ENCODE peak calls at places on chromosomes 7 and 10, in nine cellular contexts. One of them, this sample, is unnamed.

GRCh38 chr7:139570119-139570518 is 46.6 kb downstream of the CLEC2L start:
- DNase-seq in psoas muscle: no peak
- DNase-seq in GM03348: peak
- DNase-seq in hippocampal formation: peak
- DNase-seq in NCI-H345: no peak
- DNase-seq in HT1080: no peak
- DNase-seq in amniotic stem cell: no peak
- DNase-seq in kidney tubule cell: no peak
- DNase-seq in AG20443: peak
- DNase-seq in this sample: no peak

GRCh38 chr7:116443101-116443523 is 56.4 kb upstream of the CAV2 start:
- DNase-seq in psoas muscle: no peak
- DNase-seq in GM03348: peak
- DNase-seq in hippocampal formation: no peak
- DNase-seq in NCI-H345: no peak
- DNase-seq in HT1080: peak
- DNase-seq in amniotic stem cell: peak
- DNase-seq in kidney tubule cell: peak
- DNase-seq in AG20443: peak
- DNase-seq in this sample: no peak

GRCh38 chr7:151756076-151756731 is 120.7 kb downstream of the PRKAG2 start:
- DNase-seq in psoas muscle: no peak
- DNase-seq in GM03348: peak
- DNase-seq in hippocampal formation: no peak
- DNase-seq in NCI-H345: no peak
- DNase-seq in HT1080: peak
- DNase-seq in amniotic stem cell: no peak
- DNase-seq in kidney tubule cell: peak
- DNase-seq in AG20443: peak
- DNase-seq in this sample: no peak

GRCh38 chr7:96686305-96686704 is 23.3 kb downstream of the SEM1 start:
- DNase-seq in psoas muscle: no peak
- DNase-seq in GM03348: peak
- DNase-seq in hippocampal formation: no peak
- DNase-seq in NCI-H345: no peak
- DNase-seq in HT1080: no peak
- DNase-seq in amniotic stem cell: no peak
- DNase-seq in kidney tubule cell: no peak
- DNase-seq in AG20443: no peak
- DNase-seq in this sample: no peak

GRCh38 chr10:15719062-15719898 is 442 bp downstream of the ITGA8 start:
- DNase-seq in psoas muscle: no peak
- DNase-seq in GM03348: no peak
- DNase-seq in hippocampal formation: no peak
- DNase-seq in NCI-H345: no peak
- DNase-seq in HT1080: no peak
- DNase-seq in amniotic stem cell: peak
- DNase-seq in kidney tubule cell: no peak
- DNase-seq in AG20443: peak
- DNase-seq in this sample: no peak

GRCh38 chr10:6037975-6038624 is 24.1 kb downstream of the IL2RA start:
- DNase-seq in psoas muscle: no peak
- DNase-seq in GM03348: no peak
- DNase-seq in hippocampal formation: no peak
- DNase-seq in NCI-H345: no peak
- DNase-seq in HT1080: no peak
- DNase-seq in amniotic stem cell: no peak
- DNase-seq in kidney tubule cell: no peak
- DNase-seq in AG20443: no peak
- DNase-seq in this sample: no peak

GRCh38 chr10:69703766-69704191 is 73.7 kb downstream of the FAM241B start:
- DNase-seq in psoas muscle: no peak
- DNase-seq in GM03348: no peak
- DNase-seq in hippocampal formation: no peak
- DNase-seq in NCI-H345: no peak
- DNase-seq in HT1080: peak
- DNase-seq in amniotic stem cell: peak
- DNase-seq in kidney tubule cell: peak
- DNase-seq in AG20443: peak
- DNase-seq in this sample: no peak

GRCh38 chr10:101612872-101613271 is 24.8 kb downstream of the DPCD start:
- DNase-seq in psoas muscle: no peak
- DNase-seq in GM03348: no peak
- DNase-seq in hippocampal formation: no peak
- DNase-seq in NCI-H345: no peak
- DNase-seq in HT1080: no peak
- DNase-seq in amniotic stem cell: no peak
- DNase-seq in kidney tubule cell: no peak
- DNase-seq in AG20443: no peak
- DNase-seq in this sample: no peak

GRCh38 chr10:521844-522243 is 167.6 kb downstream of the DIP2C start:
- DNase-seq in psoas muscle: peak
- DNase-seq in GM03348: no peak
- DNase-seq in hippocampal formation: no peak
- DNase-seq in NCI-H345: no peak
- DNase-seq in HT1080: no peak
- DNase-seq in amniotic stem cell: no peak
- DNase-seq in kidney tubule cell: no peak
- DNase-seq in AG20443: no peak
- DNase-seq in this sample: no peak

GRCh38 chr7:157715938-157716280 is 379.1 kb downstream of the DNAJB6 start:
- DNase-seq in psoas muscle: no peak
- DNase-seq in GM03348: no peak
- DNase-seq in hippocampal formation: no peak
- DNase-seq in NCI-H345: no peak
- DNase-seq in HT1080: no peak
- DNase-seq in amniotic stem cell: no peak
- DNase-seq in kidney tubule cell: no peak
- DNase-seq in AG20443: no peak
- DNase-seq in this sample: no peak

GRCh38 chr7:151137841-151138540 is 29.5 kb downstream of the GBX1 start:
- DNase-seq in psoas muscle: no peak
- DNase-seq in GM03348: no peak
- DNase-seq in hippocampal formation: no peak
- DNase-seq in NCI-H345: no peak
- DNase-seq in HT1080: no peak
- DNase-seq in amniotic stem cell: no peak
- DNase-seq in kidney tubule cell: no peak
- DNase-seq in AG20443: no peak
- DNase-seq in this sample: no peak

GRCh38 chr7:16129431-16130126 is 291.8 kb downstream of the CRPPA start:
- DNase-seq in psoas muscle: no peak
- DNase-seq in GM03348: peak
- DNase-seq in hippocampal formation: no peak
- DNase-seq in NCI-H345: no peak
- DNase-seq in HT1080: peak
- DNase-seq in amniotic stem cell: peak
- DNase-seq in kidney tubule cell: peak
- DNase-seq in AG20443: peak
- DNase-seq in this sample: no peak

GRCh38 chr7:71645836-71646235 is 513.9 kb downstream of the GALNT17 start:
- DNase-seq in psoas muscle: no peak
- DNase-seq in GM03348: no peak
- DNase-seq in hippocampal formation: no peak
- DNase-seq in NCI-H345: no peak
- DNase-seq in HT1080: no peak
- DNase-seq in amniotic stem cell: no peak
- DNase-seq in kidney tubule cell: peak
- DNase-seq in AG20443: no peak
- DNase-seq in this sample: no peak

GRCh38 chr7:2512179-2512644 is 7.4 kb upstream of the LFNG start:
- DNase-seq in psoas muscle: no peak
- DNase-seq in GM03348: peak
- DNase-seq in hippocampal formation: no peak
- DNase-seq in NCI-H345: no peak
- DNase-seq in HT1080: no peak
- DNase-seq in amniotic stem cell: no peak
- DNase-seq in kidney tubule cell: no peak
- DNase-seq in AG20443: peak
- DNase-seq in this sample: no peak

GRCh38 chr7:106583706-106584690 is 77.0 kb downstream of the CCDC71L start:
- DNase-seq in psoas muscle: no peak
- DNase-seq in GM03348: no peak
- DNase-seq in hippocampal formation: no peak
- DNase-seq in NCI-H345: no peak
- DNase-seq in HT1080: no peak
- DNase-seq in amniotic stem cell: no peak
- DNase-seq in kidney tubule cell: no peak
- DNase-seq in AG20443: no peak
- DNase-seq in this sample: no peak

GRCh38 chr7:54773472-54774399 is 14.7 kb upstream of the SEC61G start:
- DNase-seq in psoas muscle: peak
- DNase-seq in GM03348: peak
- DNase-seq in hippocampal formation: peak
- DNase-seq in NCI-H345: peak
- DNase-seq in HT1080: peak
- DNase-seq in amniotic stem cell: peak
- DNase-seq in kidney tubule cell: peak
- DNase-seq in AG20443: peak
- DNase-seq in this sample: peak

GRCh38 chr10:88456730-88457129 is 126.4 kb downstream of the RNLS start:
- DNase-seq in psoas muscle: no peak
- DNase-seq in GM03348: peak
- DNase-seq in hippocampal formation: no peak
- DNase-seq in NCI-H345: no peak
- DNase-seq in HT1080: no peak
- DNase-seq in amniotic stem cell: no peak
- DNase-seq in kidney tubule cell: no peak
- DNase-seq in AG20443: peak
- DNase-seq in this sample: no peak

GRCh38 chr10:51986531-51986930 is 287.1 kb upstream of the CSTF2T start:
- DNase-seq in psoas muscle: no peak
- DNase-seq in GM03348: no peak
- DNase-seq in hippocampal formation: no peak
- DNase-seq in NCI-H345: no peak
- DNase-seq in HT1080: no peak
- DNase-seq in amniotic stem cell: no peak
- DNase-seq in kidney tubule cell: no peak
- DNase-seq in AG20443: no peak
- DNase-seq in this sample: no peak

GRCh38 chr10:128027822-128028507 is 98.3 kb downstream of the MKI67 start:
- DNase-seq in psoas muscle: no peak
- DNase-seq in GM03348: no peak
- DNase-seq in hippocampal formation: no peak
- DNase-seq in NCI-H345: no peak
- DNase-seq in HT1080: no peak
- DNase-seq in amniotic stem cell: no peak
- DNase-seq in kidney tubule cell: no peak
- DNase-seq in AG20443: no peak
- DNase-seq in this sample: no peak

GRCh38 chr10:126288547-126289493 is 99.5 kb downstream of the ADAM12 start:
- DNase-seq in psoas muscle: no peak
- DNase-seq in GM03348: no peak
- DNase-seq in hippocampal formation: no peak
- DNase-seq in NCI-H345: no peak
- DNase-seq in HT1080: no peak
- DNase-seq in amniotic stem cell: no peak
- DNase-seq in kidney tubule cell: no peak
- DNase-seq in AG20443: no peak
- DNase-seq in this sample: no peak

GRCh38 chr7:127571741-127572505 is 13.5 kb downstream of the GCC1 start:
- DNase-seq in psoas muscle: no peak
- DNase-seq in GM03348: no peak
- DNase-seq in hippocampal formation: no peak
- DNase-seq in NCI-H345: no peak
- DNase-seq in HT1080: peak
- DNase-seq in amniotic stem cell: no peak
- DNase-seq in kidney tubule cell: peak
- DNase-seq in AG20443: no peak
- DNase-seq in this sample: no peak

GRCh38 chr10:6059506-6059905 is 2.7 kb downstream of the IL2RA start:
- DNase-seq in psoas muscle: no peak
- DNase-seq in GM03348: no peak
- DNase-seq in hippocampal formation: no peak
- DNase-seq in NCI-H345: no peak
- DNase-seq in HT1080: no peak
- DNase-seq in amniotic stem cell: no peak
- DNase-seq in kidney tubule cell: no peak
- DNase-seq in AG20443: no peak
- DNase-seq in this sample: peak

GRCh38 chr7:18151419-18151818 is 123.8 kb upstream of the PRPS1L1 start:
- DNase-seq in psoas muscle: no peak
- DNase-seq in GM03348: no peak
- DNase-seq in hippocampal formation: no peak
- DNase-seq in NCI-H345: no peak
- DNase-seq in HT1080: peak
- DNase-seq in amniotic stem cell: no peak
- DNase-seq in kidney tubule cell: no peak
- DNase-seq in AG20443: no peak
- DNase-seq in this sample: no peak

GRCh38 chr7:106284516-106285050 is at the start of gene NAMPT:
- DNase-seq in psoas muscle: peak
- DNase-seq in GM03348: peak
- DNase-seq in hippocampal formation: no peak
- DNase-seq in NCI-H345: peak
- DNase-seq in HT1080: no peak
- DNase-seq in amniotic stem cell: no peak
- DNase-seq in kidney tubule cell: peak
- DNase-seq in AG20443: peak
- DNase-seq in this sample: no peak

GRCh38 chr10:78065616-78066410 is 32.1 kb downstream of the RPS24 start:
- DNase-seq in psoas muscle: no peak
- DNase-seq in GM03348: no peak
- DNase-seq in hippocampal formation: no peak
- DNase-seq in NCI-H345: no peak
- DNase-seq in HT1080: no peak
- DNase-seq in amniotic stem cell: no peak
- DNase-seq in kidney tubule cell: no peak
- DNase-seq in AG20443: no peak
- DNase-seq in this sample: no peak

GRCh38 chr7:123054357-123055133 is 59.0 kb upstream of the TAS2R16 start:
- DNase-seq in psoas muscle: no peak
- DNase-seq in GM03348: no peak
- DNase-seq in hippocampal formation: no peak
- DNase-seq in NCI-H345: no peak
- DNase-seq in HT1080: peak
- DNase-seq in amniotic stem cell: no peak
- DNase-seq in kidney tubule cell: peak
- DNase-seq in AG20443: no peak
- DNase-seq in this sample: no peak

GRCh38 chr10:78173360-78174020 is 139.8 kb downstream of the RPS24 start:
- DNase-seq in psoas muscle: no peak
- DNase-seq in GM03348: peak
- DNase-seq in hippocampal formation: no peak
- DNase-seq in NCI-H345: peak
- DNase-seq in HT1080: no peak
- DNase-seq in amniotic stem cell: no peak
- DNase-seq in kidney tubule cell: no peak
- DNase-seq in AG20443: no peak
- DNase-seq in this sample: no peak

GRCh38 chr7:66542528-66543373 is 85.9 kb upstream of the KCTD7 start:
- DNase-seq in psoas muscle: no peak
- DNase-seq in GM03348: peak
- DNase-seq in hippocampal formation: no peak
- DNase-seq in NCI-H345: no peak
- DNase-seq in HT1080: peak
- DNase-seq in amniotic stem cell: no peak
- DNase-seq in kidney tubule cell: peak
- DNase-seq in AG20443: no peak
- DNase-seq in this sample: no peak

GRCh38 chr7:150874401-150875198 is 22.3 kb downstream of the AOC1 start:
- DNase-seq in psoas muscle: no peak
- DNase-seq in GM03348: no peak
- DNase-seq in hippocampal formation: no peak
- DNase-seq in NCI-H345: no peak
- DNase-seq in HT1080: peak
- DNase-seq in amniotic stem cell: no peak
- DNase-seq in kidney tubule cell: no peak
- DNase-seq in AG20443: peak
- DNase-seq in this sample: no peak

GRCh38 chr7:49787980-49788379 is 14.5 kb downstream of the VWC2 start:
- DNase-seq in psoas muscle: no peak
- DNase-seq in GM03348: no peak
- DNase-seq in hippocampal formation: no peak
- DNase-seq in NCI-H345: no peak
- DNase-seq in HT1080: no peak
- DNase-seq in amniotic stem cell: no peak
- DNase-seq in kidney tubule cell: no peak
- DNase-seq in AG20443: no peak
- DNase-seq in this sample: no peak

GRCh38 chr7:14902589-14902963 is at the start of gene DGKB:
- DNase-seq in psoas muscle: peak
- DNase-seq in GM03348: peak
- DNase-seq in hippocampal formation: peak
- DNase-seq in NCI-H345: peak
- DNase-seq in HT1080: no peak
- DNase-seq in amniotic stem cell: no peak
- DNase-seq in kidney tubule cell: peak
- DNase-seq in AG20443: peak
- DNase-seq in this sample: no peak